ENCODE peak calls at places on chromosome 16, in eight cellular contexts. One of them, this sample, is unnamed.

GRCh38 chr16:31010539-31010938 is at the start of gene STX1B:
- DNase-seq in NCI-H1105: peak; percentile 77
- DNase-seq in occipital lobe: peak; percentile 70
- DNase-seq in GM04504: no peak
- DNase-seq in vagina: no peak
- DNase-seq in choroid plexus epithelial cell: no peak
- DNase-seq in CD4-positive, alpha-beta memory T cell: peak; percentile 46
- DNase-seq in stimulated activated CD8-positive, alpha-beta memory T cell treated with anti-CD3 and anti-CD28 coated beads, Interleukin-4, amount 100 ng/mL, for 1 hour: no peak
- DNase-seq in this sample: peak; percentile 83

GRCh38 chr16:54873081-54873480 is 57.6 kb upstream of the IRX5 start:
- DNase-seq in NCI-H1105: no peak
- DNase-seq in occipital lobe: no peak
- DNase-seq in GM04504: no peak
- DNase-seq in vagina: no peak
- DNase-seq in choroid plexus epithelial cell: no peak
- DNase-seq in CD4-positive, alpha-beta memory T cell: no peak
- DNase-seq in stimulated activated CD8-positive, alpha-beta memory T cell treated with anti-CD3 and anti-CD28 coated beads, Interleukin-4, amount 100 ng/mL, for 1 hour: no peak
- DNase-seq in this sample: no peak

GRCh38 chr16:74447578-74447977 is 26.3 kb upstream of the CLEC18B start:
- DNase-seq in NCI-H1105: no peak
- DNase-seq in occipital lobe: no peak
- DNase-seq in GM04504: no peak
- DNase-seq in vagina: no peak
- DNase-seq in choroid plexus epithelial cell: no peak
- DNase-seq in CD4-positive, alpha-beta memory T cell: no peak
- DNase-seq in stimulated activated CD8-positive, alpha-beta memory T cell treated with anti-CD3 and anti-CD28 coated beads, Interleukin-4, amount 100 ng/mL, for 1 hour: no peak
- DNase-seq in this sample: no peak

GRCh38 chr16:75005697-75006096 is 6.9 kb downstream of the ZNRF1 start:
- DNase-seq in NCI-H1105: no peak
- DNase-seq in occipital lobe: no peak
- DNase-seq in GM04504: no peak
- DNase-seq in vagina: peak; percentile 3
- DNase-seq in choroid plexus epithelial cell: no peak
- DNase-seq in CD4-positive, alpha-beta memory T cell: no peak
- DNase-seq in stimulated activated CD8-positive, alpha-beta memory T cell treated with anti-CD3 and anti-CD28 coated beads, Interleukin-4, amount 100 ng/mL, for 1 hour: no peak
- DNase-seq in this sample: no peak

GRCh38 chr16:56861756-56862155 is 3.3 kb upstream of the SLC12A3 start:
- DNase-seq in NCI-H1105: no peak
- DNase-seq in occipital lobe: no peak
- DNase-seq in GM04504: no peak
- DNase-seq in vagina: no peak
- DNase-seq in choroid plexus epithelial cell: no peak
- DNase-seq in CD4-positive, alpha-beta memory T cell: no peak
- DNase-seq in stimulated activated CD8-positive, alpha-beta memory T cell treated with anti-CD3 and anti-CD28 coated beads, Interleukin-4, amount 100 ng/mL, for 1 hour: no peak
- DNase-seq in this sample: no peak

GRCh38 chr16:931651-932500 is 38.9 kb downstream of the LMF1 start:
- DNase-seq in NCI-H1105: no peak
- DNase-seq in occipital lobe: no peak
- DNase-seq in GM04504: no peak
- DNase-seq in vagina: no peak
- DNase-seq in choroid plexus epithelial cell: no peak
- DNase-seq in CD4-positive, alpha-beta memory T cell: no peak
- DNase-seq in stimulated activated CD8-positive, alpha-beta memory T cell treated with anti-CD3 and anti-CD28 coated beads, Interleukin-4, amount 100 ng/mL, for 1 hour: no peak
- DNase-seq in this sample: no peak

GRCh38 chr16:66471696-66472393 is 44.8 kb downstream of the BEAN1 start:
- DNase-seq in NCI-H1105: no peak
- DNase-seq in occipital lobe: no peak
- DNase-seq in GM04504: no peak
- DNase-seq in vagina: no peak
- DNase-seq in choroid plexus epithelial cell: no peak
- DNase-seq in CD4-positive, alpha-beta memory T cell: no peak
- DNase-seq in stimulated activated CD8-positive, alpha-beta memory T cell treated with anti-CD3 and anti-CD28 coated beads, Interleukin-4, amount 100 ng/mL, for 1 hour: no peak
- DNase-seq in this sample: no peak

GRCh38 chr16:23182675-23183485 is at the start of gene SCNN1G:
- DNase-seq in NCI-H1105: peak; percentile 6
- DNase-seq in occipital lobe: no peak
- DNase-seq in GM04504: no peak
- DNase-seq in vagina: no peak
- DNase-seq in choroid plexus epithelial cell: no peak
- DNase-seq in CD4-positive, alpha-beta memory T cell: no peak
- DNase-seq in stimulated activated CD8-positive, alpha-beta memory T cell treated with anti-CD3 and anti-CD28 coated beads, Interleukin-4, amount 100 ng/mL, for 1 hour: no peak
- DNase-seq in this sample: no peak

GRCh38 chr16:11258553-11259287 is 2.7 kb upstream of the SOCS1 start:
- DNase-seq in NCI-H1105: no peak
- DNase-seq in occipital lobe: peak; percentile 7
- DNase-seq in GM04504: no peak
- DNase-seq in vagina: no peak
- DNase-seq in choroid plexus epithelial cell: peak; percentile 37
- DNase-seq in CD4-positive, alpha-beta memory T cell: peak; percentile 73
- DNase-seq in stimulated activated CD8-positive, alpha-beta memory T cell treated with anti-CD3 and anti-CD28 coated beads, Interleukin-4, amount 100 ng/mL, for 1 hour: no peak
- DNase-seq in this sample: peak; percentile 92

GRCh38 chr16:70778901-70779309 is 22.1 kb downstream of the VAC14 start:
- DNase-seq in NCI-H1105: peak; percentile 20
- DNase-seq in occipital lobe: no peak
- DNase-seq in GM04504: peak; percentile 77
- DNase-seq in vagina: no peak
- DNase-seq in choroid plexus epithelial cell: peak; percentile 95
- DNase-seq in CD4-positive, alpha-beta memory T cell: no peak
- DNase-seq in stimulated activated CD8-positive, alpha-beta memory T cell treated with anti-CD3 and anti-CD28 coated beads, Interleukin-4, amount 100 ng/mL, for 1 hour: no peak
- DNase-seq in this sample: peak; percentile 94

GRCh38 chr16:89785523-89786155 is 30.8 kb downstream of the FANCA start:
- DNase-seq in NCI-H1105: no peak
- DNase-seq in occipital lobe: no peak
- DNase-seq in GM04504: no peak
- DNase-seq in vagina: no peak
- DNase-seq in choroid plexus epithelial cell: no peak
- DNase-seq in CD4-positive, alpha-beta memory T cell: peak; percentile 79
- DNase-seq in stimulated activated CD8-positive, alpha-beta memory T cell treated with anti-CD3 and anti-CD28 coated beads, Interleukin-4, amount 100 ng/mL, for 1 hour: peak; percentile 14
- DNase-seq in this sample: no peak

GRCh38 chr16:46743232-46743719 is 4.9 kb downstream of the MYLK3 start:
- DNase-seq in NCI-H1105: no peak
- DNase-seq in occipital lobe: no peak
- DNase-seq in GM04504: peak; percentile 4
- DNase-seq in vagina: no peak
- DNase-seq in choroid plexus epithelial cell: peak; percentile 76
- DNase-seq in CD4-positive, alpha-beta memory T cell: no peak
- DNase-seq in stimulated activated CD8-positive, alpha-beta memory T cell treated with anti-CD3 and anti-CD28 coated beads, Interleukin-4, amount 100 ng/mL, for 1 hour: no peak
- DNase-seq in this sample: peak; percentile 70

GRCh38 chr16:89052191-89052787 is 41.4 kb upstream of the ACSF3 start:
- DNase-seq in NCI-H1105: no peak
- DNase-seq in occipital lobe: no peak
- DNase-seq in GM04504: no peak
- DNase-seq in vagina: no peak
- DNase-seq in choroid plexus epithelial cell: no peak
- DNase-seq in CD4-positive, alpha-beta memory T cell: no peak
- DNase-seq in stimulated activated CD8-positive, alpha-beta memory T cell treated with anti-CD3 and anti-CD28 coated beads, Interleukin-4, amount 100 ng/mL, for 1 hour: no peak
- DNase-seq in this sample: no peak

GRCh38 chr16:81487301-81487720 is 42.7 kb downstream of the CMIP start:
- DNase-seq in NCI-H1105: no peak
- DNase-seq in occipital lobe: no peak
- DNase-seq in GM04504: no peak
- DNase-seq in vagina: no peak
- DNase-seq in choroid plexus epithelial cell: peak; percentile 56
- DNase-seq in CD4-positive, alpha-beta memory T cell: no peak
- DNase-seq in stimulated activated CD8-positive, alpha-beta memory T cell treated with anti-CD3 and anti-CD28 coated beads, Interleukin-4, amount 100 ng/mL, for 1 hour: no peak
- DNase-seq in this sample: no peak

GRCh38 chr16:84268661-84269060 is 26.0 kb upstream of the WFDC1 start:
- DNase-seq in NCI-H1105: no peak
- DNase-seq in occipital lobe: no peak
- DNase-seq in GM04504: no peak
- DNase-seq in vagina: no peak
- DNase-seq in choroid plexus epithelial cell: no peak
- DNase-seq in CD4-positive, alpha-beta memory T cell: no peak
- DNase-seq in stimulated activated CD8-positive, alpha-beta memory T cell treated with anti-CD3 and anti-CD28 coated beads, Interleukin-4, amount 100 ng/mL, for 1 hour: no peak
- DNase-seq in this sample: no peak

GRCh38 chr16:56423584-56424403 is 1.6 kb downstream of the AMFR start:
- DNase-seq in NCI-H1105: no peak
- DNase-seq in occipital lobe: no peak
- DNase-seq in GM04504: no peak
- DNase-seq in vagina: no peak
- DNase-seq in choroid plexus epithelial cell: peak; percentile 29
- DNase-seq in CD4-positive, alpha-beta memory T cell: peak; percentile 27
- DNase-seq in stimulated activated CD8-positive, alpha-beta memory T cell treated with anti-CD3 and anti-CD28 coated beads, Interleukin-4, amount 100 ng/mL, for 1 hour: no peak
- DNase-seq in this sample: no peak

GRCh38 chr16:76444823-76445222 is 167.6 kb downstream of the CNTNAP4 start:
- DNase-seq in NCI-H1105: no peak
- DNase-seq in occipital lobe: no peak
- DNase-seq in GM04504: no peak
- DNase-seq in vagina: no peak
- DNase-seq in choroid plexus epithelial cell: no peak
- DNase-seq in CD4-positive, alpha-beta memory T cell: no peak
- DNase-seq in stimulated activated CD8-positive, alpha-beta memory T cell treated with anti-CD3 and anti-CD28 coated beads, Interleukin-4, amount 100 ng/mL, for 1 hour: no peak
- DNase-seq in this sample: no peak

GRCh38 chr16:67161595-67162058 is 1.9 kb downstream of the FBXL8 start:
- DNase-seq in NCI-H1105: no peak
- DNase-seq in occipital lobe: no peak
- DNase-seq in GM04504: no peak
- DNase-seq in vagina: no peak
- DNase-seq in choroid plexus epithelial cell: no peak
- DNase-seq in CD4-positive, alpha-beta memory T cell: no peak
- DNase-seq in stimulated activated CD8-positive, alpha-beta memory T cell treated with anti-CD3 and anti-CD28 coated beads, Interleukin-4, amount 100 ng/mL, for 1 hour: no peak
- DNase-seq in this sample: peak; percentile 87

GRCh38 chr16:50279142-50279865 is 13.0 kb downstream of the ADCY7 start:
- DNase-seq in NCI-H1105: no peak
- DNase-seq in occipital lobe: no peak
- DNase-seq in GM04504: no peak
- DNase-seq in vagina: no peak
- DNase-seq in choroid plexus epithelial cell: no peak
- DNase-seq in CD4-positive, alpha-beta memory T cell: no peak
- DNase-seq in stimulated activated CD8-positive, alpha-beta memory T cell treated with anti-CD3 and anti-CD28 coated beads, Interleukin-4, amount 100 ng/mL, for 1 hour: no peak
- DNase-seq in this sample: peak; percentile 76

This sample was measured in lower leg skin.